ENCODE peak calls at places on chromosomes 2 and 18, in five cellular contexts. F, I, U, S and Z are unnamed samples. For H3K36me3, the result is how much of the 10 kb centered on the place peaks cover.

GRCh38 chr2:15668611-15669305 is 77.1 kb downstream of the DDX1 start:
- DNase-seq in I (no peak), U (peak), F (peak), S (no peak), Z (no peak)

GRCh38 chr2:148615446-148615845 is 29.1 kb upstream of the EPC2 start:
- DNase-seq in U (peak), S (no peak), F (no peak), I (peak), Z (peak)

GRCh38 chr2:203759692-203760365 is 53.4 kb downstream of the CD28 start:
- DNase-seq in S (no peak), U (peak), F (peak), I (no peak), Z (peak)

GRCh38 chr18:62179213-62179612 is 7.6 kb downstream of the PIGN start:
- DNase-seq in S (no peak), F (no peak), I (no peak), U (no peak), Z (no peak)

GRCh38 chr2:85963068-85963467 is 74.3 kb upstream of the ST3GAL5 start:
- DNase-seq in I (no peak), U (no peak), F (no peak), S (no peak), Z (no peak)

GRCh38 chr2:8120979-8121825 is 560.7 kb upstream of the ID2 start:
- DNase-seq in I (no peak), U (no peak), S (no peak), F (no peak), Z (peak)

GRCh38 chr2:76711490-76711889 is 810.7 kb downstream of the LRRTM4 start:
- DNase-seq in S (no peak), I (no peak), F (no peak), U (no peak), Z (no peak)

GRCh38 chr2:11822746-11823411 is 76.4 kb downstream of the LPIN1 start:
- DNase-seq in S (peak), I (no peak), U (no peak), F (no peak), Z (peak)

GRCh38 chr18:74124642-74125041 is 23.0 kb downstream of the FBXO15 start:
- DNase-seq in S (no peak), F (no peak), I (no peak), U (no peak), Z (peak)

GRCh38 chr18:21444465-21445023 is 156.0 kb downstream of the ESCO1 start:
- DNase-seq in F (peak), S (peak), U (peak), I (peak), Z (peak)

GRCh38 chr2:180554330-180554729 is 426.1 kb upstream of the UBE2E3 start:
- DNase-seq in S (no peak), F (peak), U (no peak), I (no peak), Z (no peak)

GRCh38 chr2:120109186-120110061 is 96.5 kb downstream of the EPB41L5 start:
- DNase-seq in S (no peak), U (peak), F (peak), I (no peak), Z (peak)

GRCh38 chr2:196927318-196928225 is 1.1 kb upstream of the PGAP1 start:
- DNase-seq in F (peak), U (peak), S (no peak), I (no peak), Z (peak)

GRCh38 chr2:201990069-201990468 is 43.6 kb upstream of the FZD7 start:
- DNase-seq in S (no peak), F (no peak), I (no peak), U (no peak), Z (no peak)

GRCh38 chr2:8544786-8545631 is 136.8 kb upstream of the ID2 start:
- DNase-seq in S (peak), F (peak), U (no peak), I (no peak), Z (peak)

GRCh38 chr2:212726403-212726802 is 187.8 kb upstream of the ERBB4 start:
- DNase-seq in I (no peak), S (no peak), F (no peak), U (no peak), Z (no peak)

GRCh38 chr2:1846046-1847015 is 102.0 kb upstream of the PXDN start:
- DNase-seq in U (no peak), F (no peak), I (no peak), S (no peak), Z (no peak)

GRCh38 chr18:68713791-68714190 is 1.1 kb downstream of the TMX3 start:
- DNase-seq in F (no peak), S (no peak), U (no peak), I (no peak), Z (peak)
- H3K9ac ChIP-seq in F (no peak), S (peak), U (peak), I (peak), Z (peak)

DNA sequence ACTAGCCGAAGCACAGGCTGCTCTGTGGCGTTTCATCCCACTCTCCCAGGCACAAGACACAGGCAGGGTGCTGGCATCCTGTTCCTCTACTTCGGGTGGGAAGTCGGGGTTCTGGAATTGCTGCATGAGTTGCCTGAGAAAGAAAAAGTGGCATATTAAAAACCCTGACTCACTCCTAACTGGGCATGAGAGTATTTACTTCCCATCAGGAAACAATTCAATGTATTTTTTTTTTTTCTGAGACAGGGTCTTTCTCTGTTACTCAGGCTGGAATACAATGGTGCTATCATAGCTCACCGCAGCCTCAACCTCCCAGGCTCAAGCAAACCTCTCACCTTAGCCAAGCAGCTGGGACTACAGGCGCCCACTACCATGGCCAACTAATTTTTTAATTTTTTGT is 7.4 kb downstream of the ODC1 start:
- DNase-seq in F (no peak), I (no peak), S (no peak), U (peak), Z (no peak)
- H3K36me3 ChIP-seq in F (under half), I (half or more), S (under half), U (under half), Z (half or more)

DNA sequence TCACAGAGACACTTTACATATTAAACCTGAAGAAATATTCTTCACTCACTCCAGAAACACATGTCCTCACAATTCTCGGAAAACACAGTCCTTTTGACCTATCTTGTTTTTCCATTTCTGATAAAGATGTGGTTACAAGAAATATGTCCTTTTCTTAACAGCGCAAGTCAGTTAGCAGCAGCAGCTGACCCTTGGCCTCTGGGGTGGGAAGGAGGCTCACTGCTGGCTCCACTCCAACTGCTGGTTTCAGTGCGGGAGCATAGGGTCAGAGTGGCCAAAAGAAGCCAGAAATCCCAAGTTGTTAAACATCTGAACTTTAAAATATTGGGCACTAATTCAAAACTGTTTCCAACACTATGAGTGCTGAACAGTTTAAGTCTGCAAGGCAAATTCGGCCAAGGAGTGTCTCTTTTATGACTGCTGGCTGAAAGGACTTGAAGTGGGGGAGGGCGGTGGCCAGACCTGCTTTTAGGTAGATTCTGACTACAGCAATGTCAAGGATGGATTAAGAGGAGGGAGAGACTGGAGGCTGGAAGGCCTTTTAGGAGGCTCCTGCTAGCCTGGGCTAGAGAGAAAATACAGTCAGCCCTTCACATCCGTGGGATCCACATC is 12.3 kb upstream of the TMEM214 start:
- DNase-seq in U (peak), S (peak), I (no peak), F (peak), Z (no peak)
- H3K9ac ChIP-seq in U (no peak), S (no peak), I (no peak), F (no peak), Z (peak)

GRCh38 chr2:52356560-52356959 is 1324.6 kb upstream of the NRXN1 start:
- DNase-seq in I (no peak), U (no peak), F (peak), S (no peak), Z (peak)
- H3K36me3 ChIP-seq in I (under half), U (under half), F (under half), S (under half), Z (under half)

DNA sequence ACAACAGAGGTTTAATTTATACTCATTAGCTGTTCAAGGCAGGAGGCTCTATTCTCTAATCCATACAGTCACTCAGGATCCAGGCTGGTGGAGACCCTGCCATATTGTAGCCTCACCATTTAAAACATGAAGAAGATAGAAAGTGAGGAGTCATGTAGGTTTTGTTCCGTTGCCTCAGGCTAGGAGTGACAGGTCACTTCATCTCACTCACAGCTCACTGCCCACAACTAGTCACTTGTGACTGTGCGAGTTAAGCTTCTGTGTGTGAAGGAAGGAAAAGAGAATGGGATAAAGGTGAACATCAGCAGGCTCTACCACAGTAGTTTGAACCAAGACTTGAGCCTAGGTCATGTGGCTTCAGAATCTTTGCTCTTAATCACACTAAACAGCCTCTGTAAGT is 9.0 kb upstream of the IGFBP2 start:
- DNase-seq in S (no peak), U (no peak), F (no peak), I (no peak), Z (no peak)
- H3K9ac ChIP-seq in S (no peak), U (no peak), F (no peak), I (no peak), Z (no peak)

GRCh38 chr2:61512768-61513398 is 25.3 kb downstream of the XPO1 start:
- DNase-seq in I (no peak), S (peak), F (no peak), U (no peak), Z (no peak)
- H3K36me3 ChIP-seq in I (half or more), S (under half), F (under half), U (under half), Z (half or more)

GRCh38 chr18:63220903-63221302 is 98.7 kb downstream of the BCL2 start:
- DNase-seq in S (no peak), F (no peak), I (no peak), U (no peak), Z (no peak)

GRCh38 chr18:63225434-63225833 is 94.1 kb downstream of the BCL2 start:
- DNase-seq in F (no peak), I (no peak), S (peak), U (no peak), Z (no peak)

GRCh38 chr18:63218472-63218871 is 101.1 kb downstream of the BCL2 start:
- DNase-seq in I (no peak), F (no peak), S (no peak), U (no peak), Z (no peak)

GRCh38 chr18:63224574-63224973 is 95.0 kb downstream of the BCL2 start:
- DNase-seq in S (no peak), U (no peak), F (no peak), I (no peak), Z (no peak)

GRCh38 chr18:63223837-63224236 is 95.7 kb downstream of the BCL2 start:
- DNase-seq in S (no peak), U (no peak), I (no peak), F (no peak), Z (no peak)
- H3K9ac ChIP-seq in S (no peak), U (no peak), I (no peak), F (no peak), Z (no peak)

GRCh38 chr2:152647417-152648010 is 69.7 kb downstream of the PRPF40A start:
- DNase-seq in U (peak), F (peak), S (peak), I (no peak), Z (peak)

GRCh38 chr2:152650768-152651371 is 66.4 kb downstream of the PRPF40A start:
- DNase-seq in S (no peak), U (no peak), I (no peak), F (no peak), Z (no peak)

GRCh38 chr2:152648336-152648735 is 68.9 kb downstream of the PRPF40A start:
- DNase-seq in S (peak), F (peak), U (peak), I (no peak), Z (peak)

GRCh38 chr2:152651834-152652233 is 65.4 kb downstream of the PRPF40A start:
- DNase-seq in S (no peak), U (no peak), I (no peak), F (no peak), Z (no peak)

DNA sequence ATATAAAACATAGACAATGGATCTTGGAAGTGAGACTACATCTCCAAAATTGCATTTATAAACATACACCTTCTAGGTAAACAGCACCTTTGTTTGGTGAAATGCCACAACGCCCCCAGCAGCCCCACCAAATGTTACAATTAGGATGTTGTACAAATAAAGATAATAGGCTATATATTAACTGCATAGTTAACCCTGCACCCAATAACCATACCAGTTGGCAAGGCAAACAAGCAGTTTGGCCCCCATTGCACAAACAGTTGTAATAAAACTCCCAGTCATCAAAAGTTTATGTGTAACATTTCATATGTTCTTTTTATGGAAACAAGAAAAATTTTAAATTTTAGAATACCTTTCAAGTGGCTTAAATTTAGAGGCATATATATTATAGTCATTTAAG is 67.3 kb downstream of the PRPF40A start:
- DNase-seq in F (no peak), U (no peak), I (no peak), S (no peak), Z (no peak)
- H3K36me3 ChIP-seq in F (under half), U (under half), I (half or more), S (under half), Z (half or more)

DNA sequence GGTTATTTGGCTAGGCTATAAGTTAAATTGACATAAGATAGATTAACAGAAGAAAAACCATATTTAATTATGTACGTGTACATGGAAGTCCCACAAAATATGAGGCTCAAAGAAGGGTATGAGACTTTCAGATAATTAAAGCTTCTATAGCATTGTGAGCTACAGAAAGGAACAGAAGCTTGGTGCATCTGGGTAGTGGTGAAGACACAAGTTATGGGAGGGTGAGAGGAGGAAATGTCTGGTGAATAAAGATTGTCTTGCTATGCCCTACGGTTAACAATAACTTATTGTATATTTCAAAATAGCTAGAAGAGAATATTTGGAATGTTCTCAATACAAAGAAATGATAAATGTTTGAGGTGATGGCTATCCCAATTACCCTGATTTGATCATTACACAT is 6.8 kb upstream of the FAM124B start:
- DNase-seq in I (no peak), F (no peak), S (no peak), U (peak), Z (no peak)
- H3K9ac ChIP-seq in I (no peak), F (no peak), S (no peak), U (no peak), Z (no peak)

GRCh38 chr2:33084433-33084832 is 137.7 kb downstream of the LTBP1 start:
- DNase-seq in I (no peak), F (no peak), S (no peak), U (no peak), Z (no peak)
- H3K36me3 ChIP-seq in I (under half), F (under half), S (under half), U (under half), Z (under half)